ENCODE peak calls at places on chromosomes 6 and 20, in seven cellular contexts. One of them, this sample, is unnamed.

GRCh38 chr20:24780648-24781047 is 168.4 kb upstream of the CST7 start:
- DNase-seq in heart right ventricle: no peak
- DNase-seq in GM12865: no peak
- DNase-seq in AG09309: no peak
- DNase-seq in iPS DF 6.9: no peak
- DNase-seq in lower leg skin: no peak
- DNase-seq in astrocyte of the spinal cord: no peak
- DNase-seq in this sample: no peak

GRCh38 chr6:10248378-10248843 is 166.5 kb downstream of the TFAP2A start:
- DNase-seq in heart right ventricle: no peak
- DNase-seq in GM12865: peak; percentile 6
- DNase-seq in AG09309: peak; percentile 59
- DNase-seq in iPS DF 6.9: no peak
- DNase-seq in lower leg skin: no peak
- DNase-seq in astrocyte of the spinal cord: peak; percentile 14
- DNase-seq in this sample: peak; percentile 81

GRCh38 chr6:34922177-34922663 is 33.2 kb downstream of the ANKS1A start:
- DNase-seq in heart right ventricle: no peak
- DNase-seq in GM12865: no peak
- DNase-seq in AG09309: no peak
- DNase-seq in iPS DF 6.9: no peak
- DNase-seq in lower leg skin: no peak
- DNase-seq in astrocyte of the spinal cord: peak; percentile 64
- DNase-seq in this sample: peak; percentile 57

GRCh38 chr6:43465978-43466377 is 10.6 kb upstream of the DLK2 start:
- DNase-seq in heart right ventricle: no peak
- DNase-seq in GM12865: no peak
- DNase-seq in AG09309: no peak
- DNase-seq in iPS DF 6.9: no peak
- DNase-seq in lower leg skin: no peak
- DNase-seq in astrocyte of the spinal cord: no peak
- DNase-seq in this sample: no peak

GRCh38 chr20:59693587-59693986 is 89.2 kb downstream of the PHACTR3 start:
- DNase-seq in heart right ventricle: no peak
- DNase-seq in GM12865: no peak
- DNase-seq in AG09309: no peak
- DNase-seq in iPS DF 6.9: no peak
- DNase-seq in lower leg skin: no peak
- DNase-seq in astrocyte of the spinal cord: no peak
- DNase-seq in this sample: no peak

GRCh38 chr20:3890410-3890751 is 1.2 kb downstream of the PANK2 start:
- DNase-seq in heart right ventricle: no peak
- DNase-seq in GM12865: peak; percentile 39
- DNase-seq in AG09309: no peak
- DNase-seq in iPS DF 6.9: no peak
- DNase-seq in lower leg skin: no peak
- DNase-seq in astrocyte of the spinal cord: peak; percentile 53
- DNase-seq in this sample: no peak

GRCh38 chr6:149872233-149872632 is 8.1 kb upstream of the LRP11 start:
- DNase-seq in heart right ventricle: no peak
- DNase-seq in GM12865: no peak
- DNase-seq in AG09309: no peak
- DNase-seq in iPS DF 6.9: no peak
- DNase-seq in lower leg skin: no peak
- DNase-seq in astrocyte of the spinal cord: no peak
- DNase-seq in this sample: no peak

GRCh38 chr6:113120214-113120576 is 737.0 kb upstream of the MARCKS start:
- DNase-seq in heart right ventricle: no peak
- DNase-seq in GM12865: no peak
- DNase-seq in AG09309: peak; percentile 99
- DNase-seq in iPS DF 6.9: no peak
- DNase-seq in lower leg skin: no peak
- DNase-seq in astrocyte of the spinal cord: peak; percentile 97
- DNase-seq in this sample: peak; percentile 87

GRCh38 chr20:43191946-43192847 is 2.5 kb upstream of the PTPRT start:
- DNase-seq in heart right ventricle: no peak
- DNase-seq in GM12865: peak; percentile 15
- DNase-seq in AG09309: no peak
- DNase-seq in iPS DF 6.9: peak; percentile 41
- DNase-seq in lower leg skin: no peak
- DNase-seq in astrocyte of the spinal cord: no peak
- DNase-seq in this sample: no peak

GRCh38 chr20:63830821-63831593 is at the start of gene ZBTB46:
- DNase-seq in heart right ventricle: peak; percentile 76
- DNase-seq in GM12865: peak; percentile 63
- DNase-seq in AG09309: no peak
- DNase-seq in iPS DF 6.9: no peak
- DNase-seq in lower leg skin: no peak
- DNase-seq in astrocyte of the spinal cord: no peak
- DNase-seq in this sample: no peak

GRCh38 chr20:63828951-63829350 is 2.1 kb downstream of the ZBTB46 start:
- DNase-seq in heart right ventricle: no peak
- DNase-seq in GM12865: no peak
- DNase-seq in AG09309: no peak
- DNase-seq in iPS DF 6.9: no peak
- DNase-seq in lower leg skin: no peak
- DNase-seq in astrocyte of the spinal cord: no peak
- DNase-seq in this sample: no peak

GRCh38 chr20:63828545-63828944 is 2.5 kb downstream of the ZBTB46 start:
- DNase-seq in heart right ventricle: no peak
- DNase-seq in GM12865: no peak
- DNase-seq in AG09309: no peak
- DNase-seq in iPS DF 6.9: no peak
- DNase-seq in lower leg skin: no peak
- DNase-seq in astrocyte of the spinal cord: no peak
- DNase-seq in this sample: no peak

GRCh38 chr20:63829943-63830820 is 882 bp downstream of the ZBTB46 start:
- DNase-seq in heart right ventricle: no peak
- DNase-seq in GM12865: no peak
- DNase-seq in AG09309: no peak
- DNase-seq in iPS DF 6.9: no peak
- DNase-seq in lower leg skin: no peak
- DNase-seq in astrocyte of the spinal cord: no peak
- DNase-seq in this sample: peak; percentile 12

GRCh38 chr20:63829598-63829942 is 1.5 kb downstream of the ZBTB46 start:
- DNase-seq in heart right ventricle: no peak
- DNase-seq in GM12865: no peak
- DNase-seq in AG09309: no peak
- DNase-seq in iPS DF 6.9: no peak
- DNase-seq in lower leg skin: no peak
- DNase-seq in astrocyte of the spinal cord: no peak
- DNase-seq in this sample: no peak
- H3K4me3 ChIP-seq in heart right ventricle: peak overlapping the region; percentile 73
- H3K4me3 ChIP-seq in GM12865: peak overlapping the region; percentile 38
- H3K4me3 ChIP-seq in AG09309: no peak overlapping the region
- H3K4me3 ChIP-seq in iPS DF 6.9: peak overlapping the region; percentile 56
- H3K4me3 ChIP-seq in lower leg skin: peak overlapping the region; percentile 62
- H3K4me3 ChIP-seq in astrocyte of the spinal cord: peak overlapping the region; percentile 49
- H3K4me3 ChIP-seq in this sample: peak overlapping the region; percentile 60

GRCh38 chr6:105107207-105107606 is 72.6 kb downstream of the POPDC3 start:
- DNase-seq in heart right ventricle: no peak
- DNase-seq in GM12865: no peak
- DNase-seq in AG09309: no peak
- DNase-seq in iPS DF 6.9: no peak
- DNase-seq in lower leg skin: no peak
- DNase-seq in astrocyte of the spinal cord: no peak
- DNase-seq in this sample: no peak
- H3K4me3 ChIP-seq in heart right ventricle: no peak overlapping the region
- H3K4me3 ChIP-seq in GM12865: no peak overlapping the region
- H3K4me3 ChIP-seq in AG09309: no peak overlapping the region
- H3K4me3 ChIP-seq in iPS DF 6.9: no peak overlapping the region
- H3K4me3 ChIP-seq in lower leg skin: no peak overlapping the region
- H3K4me3 ChIP-seq in astrocyte of the spinal cord: no peak overlapping the region
- H3K4me3 ChIP-seq in this sample: no peak overlapping the region

DNA sequence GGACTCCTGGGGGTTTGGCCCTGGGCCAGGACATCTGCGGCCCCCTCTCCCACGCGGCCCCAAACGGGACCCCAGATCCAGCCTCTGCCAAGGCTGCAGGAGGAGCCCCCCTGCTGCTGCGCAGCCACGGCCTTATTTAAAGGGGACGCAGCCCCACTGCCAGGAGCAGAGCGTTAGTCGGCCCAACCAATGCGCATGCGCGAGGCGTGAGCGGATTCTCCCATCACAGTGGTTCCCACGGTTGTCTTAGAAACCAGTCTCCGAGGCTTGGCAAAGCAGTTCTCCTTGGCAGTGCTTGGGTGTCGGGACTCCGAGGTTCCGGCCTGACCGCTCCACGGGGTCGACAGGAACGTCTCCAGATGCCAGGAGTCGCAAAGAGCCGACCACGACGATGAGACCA is 288.3 kb upstream of the ZNF337 start:
- DNase-seq in heart right ventricle: peak; percentile 40
- DNase-seq in GM12865: no peak
- DNase-seq in AG09309: no peak
- DNase-seq in iPS DF 6.9: no peak
- DNase-seq in lower leg skin: no peak
- DNase-seq in astrocyte of the spinal cord: peak; percentile 28
- DNase-seq in this sample: no peak
- H3K4me3 ChIP-seq in heart right ventricle: peak overlapping the region; percentile 58
- H3K4me3 ChIP-seq in GM12865: no peak overlapping the region
- H3K4me3 ChIP-seq in AG09309: peak overlapping the region; percentile 41
- H3K4me3 ChIP-seq in iPS DF 6.9: no peak overlapping the region
- H3K4me3 ChIP-seq in lower leg skin: no peak overlapping the region
- H3K4me3 ChIP-seq in astrocyte of the spinal cord: peak overlapping the region; percentile 27
- H3K4me3 ChIP-seq in this sample: peak overlapping the region; percentile 35

GRCh38 chr6:1611572-1612385 is 2.1 kb downstream of the FOXC1 start:
- DNase-seq in heart right ventricle: peak; percentile 32
- DNase-seq in GM12865: no peak
- DNase-seq in AG09309: no peak
- DNase-seq in iPS DF 6.9: no peak
- DNase-seq in lower leg skin: no peak
- DNase-seq in astrocyte of the spinal cord: no peak
- DNase-seq in this sample: no peak
- H3K4me3 ChIP-seq in heart right ventricle: peak overlapping the region; percentile 80
- H3K4me3 ChIP-seq in GM12865: peak overlapping the region; percentile 40
- H3K4me3 ChIP-seq in AG09309: peak overlapping the region; percentile 75
- H3K4me3 ChIP-seq in iPS DF 6.9: peak overlapping the region; percentile 18
- H3K4me3 ChIP-seq in lower leg skin: peak overlapping the region; percentile 36
- H3K4me3 ChIP-seq in astrocyte of the spinal cord: peak overlapping the region; percentile 62
- H3K4me3 ChIP-seq in this sample: peak overlapping the region; percentile 65

GRCh38 chr20:10618611-10619245 is 55.1 kb downstream of the JAG1 start:
- DNase-seq in heart right ventricle: no peak
- DNase-seq in GM12865: no peak
- DNase-seq in AG09309: no peak
- DNase-seq in iPS DF 6.9: no peak
- DNase-seq in lower leg skin: no peak
- DNase-seq in astrocyte of the spinal cord: no peak
- DNase-seq in this sample: no peak
- H3K4me3 ChIP-seq in heart right ventricle: no peak overlapping the region
- H3K4me3 ChIP-seq in GM12865: no peak overlapping the region
- H3K4me3 ChIP-seq in AG09309: no peak overlapping the region
- H3K4me3 ChIP-seq in iPS DF 6.9: no peak overlapping the region
- H3K4me3 ChIP-seq in lower leg skin: no peak overlapping the region
- H3K4me3 ChIP-seq in astrocyte of the spinal cord: no peak overlapping the region
- H3K4me3 ChIP-seq in this sample: no peak overlapping the region

GRCh38 chr20:12170406-12170805 is 252.7 kb downstream of the BTBD3 start:
- DNase-seq in heart right ventricle: no peak
- DNase-seq in GM12865: no peak
- DNase-seq in AG09309: no peak
- DNase-seq in iPS DF 6.9: no peak
- DNase-seq in lower leg skin: no peak
- DNase-seq in astrocyte of the spinal cord: no peak
- DNase-seq in this sample: no peak

GRCh38 chr20:12171927-12172581 is 254.4 kb downstream of the BTBD3 start:
- DNase-seq in heart right ventricle: no peak
- DNase-seq in GM12865: no peak
- DNase-seq in AG09309: peak; percentile 62
- DNase-seq in iPS DF 6.9: no peak
- DNase-seq in lower leg skin: no peak
- DNase-seq in astrocyte of the spinal cord: peak; percentile 88
- DNase-seq in this sample: peak; percentile 28

GRCh38 chr20:12166053-12166717 is 248.5 kb downstream of the BTBD3 start:
- DNase-seq in heart right ventricle: peak; percentile 33
- DNase-seq in GM12865: no peak
- DNase-seq in AG09309: peak; percentile 83
- DNase-seq in iPS DF 6.9: no peak
- DNase-seq in lower leg skin: peak; percentile 22
- DNase-seq in astrocyte of the spinal cord: peak; percentile 92
- DNase-seq in this sample: peak; percentile 70
- H3K4me3 ChIP-seq in heart right ventricle: no peak overlapping the region
- H3K4me3 ChIP-seq in GM12865: no peak overlapping the region
- H3K4me3 ChIP-seq in AG09309: no peak overlapping the region
- H3K4me3 ChIP-seq in iPS DF 6.9: no peak overlapping the region
- H3K4me3 ChIP-seq in lower leg skin: no peak overlapping the region
- H3K4me3 ChIP-seq in astrocyte of the spinal cord: no peak overlapping the region
- H3K4me3 ChIP-seq in this sample: no peak overlapping the region

GRCh38 chr6:117917176-117917575 is 10.1 kb downstream of the SLC35F1 start:
- DNase-seq in heart right ventricle: no peak
- DNase-seq in GM12865: no peak
- DNase-seq in AG09309: no peak
- DNase-seq in iPS DF 6.9: no peak
- DNase-seq in lower leg skin: no peak
- DNase-seq in astrocyte of the spinal cord: no peak
- DNase-seq in this sample: no peak
- H3K4me3 ChIP-seq in heart right ventricle: no peak overlapping the region
- H3K4me3 ChIP-seq in GM12865: no peak overlapping the region
- H3K4me3 ChIP-seq in AG09309: no peak overlapping the region
- H3K4me3 ChIP-seq in iPS DF 6.9: no peak overlapping the region
- H3K4me3 ChIP-seq in lower leg skin: no peak overlapping the region
- H3K4me3 ChIP-seq in astrocyte of the spinal cord: no peak overlapping the region
- H3K4me3 ChIP-seq in this sample: no peak overlapping the region

GRCh38 chr6:41726876-41727275 is 8.5 kb downstream of the TFEB start:
- DNase-seq in heart right ventricle: no peak
- DNase-seq in GM12865: no peak
- DNase-seq in AG09309: no peak
- DNase-seq in iPS DF 6.9: no peak
- DNase-seq in lower leg skin: no peak
- DNase-seq in astrocyte of the spinal cord: no peak
- DNase-seq in this sample: no peak
- H3K4me3 ChIP-seq in heart right ventricle: no peak overlapping the region
- H3K4me3 ChIP-seq in GM12865: no peak overlapping the region
- H3K4me3 ChIP-seq in AG09309: no peak overlapping the region
- H3K4me3 ChIP-seq in iPS DF 6.9: no peak overlapping the region
- H3K4me3 ChIP-seq in lower leg skin: no peak overlapping the region
- H3K4me3 ChIP-seq in astrocyte of the spinal cord: no peak overlapping the region
- H3K4me3 ChIP-seq in this sample: no peak overlapping the region

GRCh38 chr6:84728602-84729001 is 35.8 kb downstream of the TBX18 start:
- DNase-seq in heart right ventricle: no peak
- DNase-seq in GM12865: peak; percentile 5
- DNase-seq in AG09309: no peak
- DNase-seq in iPS DF 6.9: no peak
- DNase-seq in lower leg skin: no peak
- DNase-seq in astrocyte of the spinal cord: peak; percentile 32
- DNase-seq in this sample: peak; percentile 14
- H3K4me3 ChIP-seq in heart right ventricle: no peak overlapping the region
- H3K4me3 ChIP-seq in GM12865: no peak overlapping the region
- H3K4me3 ChIP-seq in AG09309: no peak overlapping the region
- H3K4me3 ChIP-seq in iPS DF 6.9: no peak overlapping the region
- H3K4me3 ChIP-seq in lower leg skin: no peak overlapping the region
- H3K4me3 ChIP-seq in astrocyte of the spinal cord: no peak overlapping the region
- H3K4me3 ChIP-seq in this sample: no peak overlapping the region